ENCODE peak calls at places on chromosomes 3 and 15, in eight cellular contexts. C is ovary, Q is endothelial cell of umbilical vein, F is adrenal gland, S is H1, D is right lobe of liver, U is GM12878, W is stomach. O is an unnamed sample.

GRCh38 chr15:92377083-92377789 is 16.4 kb upstream of the ST8SIA2 start:
- DNase-seq in Q (no peak), U (no peak), W (no peak), F (no peak), S (no peak), D (no peak), C (no peak), O (no peak)

GRCh38 chr3:110795163-110795562 is 276.5 kb upstream of the NECTIN3 start:
- DNase-seq in U (no peak), F (no peak), Q (no peak), W (no peak), S (no peak), C (no peak), D (no peak), O (no peak)

GRCh38 chr3:107969994-107970896 is 120.6 kb downstream of the CD47 start:
- DNase-seq in Q (peak; percentile 92), C (no peak), U (no peak), F (no peak), W (no peak), D (no peak), S (no peak), O (peak; percentile 36)

GRCh38 chr15:31352911-31353811 is 26.5 kb downstream of the KLF13 start:
- DNase-seq in C (peak; percentile 52), Q (peak; percentile 90), U (peak; percentile 83), S (no peak), W (peak; percentile 67), D (no peak), F (peak; percentile 85), O (no peak)

GRCh38 chr3:97421565-97421964 is 343.0 kb upstream of the ARL6 start:
- DNase-seq in D (no peak), C (no peak), S (no peak), Q (no peak), U (no peak), W (no peak), F (no peak), O (no peak)

GRCh38 chr3:151838574-151839312 is 24.8 kb downstream of the AADAC start:
- DNase-seq in F (peak; percentile 68), C (peak; percentile 36), W (peak; percentile 61), U (peak; percentile 2), D (no peak), S (no peak), Q (peak; percentile 74), O (peak; percentile 65)

GRCh38 chr3:126358038-126358815 is 1.0 kb upstream of the KLF15 start:
- DNase-seq in W (no peak), U (no peak), D (peak; percentile 64), S (peak; percentile 75), C (no peak), Q (no peak), F (no peak), O (peak; percentile 20)

GRCh38 chr15:56293495-56294292 is 50.0 kb upstream of the RFX7 start:
- DNase-seq in S (no peak), Q (no peak), D (no peak), W (no peak), C (no peak), F (no peak), U (no peak), O (no peak)

GRCh38 chr3:76482510-76482909 is 557.4 kb upstream of the ROBO2 start:
- DNase-seq in S (no peak), C (no peak), W (no peak), Q (no peak), D (no peak), U (no peak), F (no peak), O (no peak)

GRCh38 chr15:88648357-88649214 is 9.8 kb downstream of the ISG20 start:
- DNase-seq in Q (no peak), W (peak; percentile 79), F (peak; percentile 50), D (peak; percentile 80), S (peak; percentile 36), U (no peak), C (no peak), O (no peak)

GRCh38 chr15:83380682-83381081 is 66.5 kb upstream of the SH3GL3 start:
- DNase-seq in W (no peak), D (peak; percentile 55), Q (peak; percentile 34), F (peak; percentile 19), U (peak; percentile 13), S (no peak), C (no peak), O (peak; percentile 58)

GRCh38 chr15:59232476-59232875 is 25.8 kb downstream of the LDHAL6B start:
- DNase-seq in W (no peak), C (no peak), Q (peak; percentile 96), D (no peak), S (no peak), U (no peak), F (no peak), O (no peak)

GRCh38 chr15:63203451-63204090 is 14.2 kb downstream of the RAB8B start:
- DNase-seq in S (no peak), U (no peak), W (no peak), F (no peak), C (no peak), D (no peak), Q (no peak), O (no peak)

DNA sequence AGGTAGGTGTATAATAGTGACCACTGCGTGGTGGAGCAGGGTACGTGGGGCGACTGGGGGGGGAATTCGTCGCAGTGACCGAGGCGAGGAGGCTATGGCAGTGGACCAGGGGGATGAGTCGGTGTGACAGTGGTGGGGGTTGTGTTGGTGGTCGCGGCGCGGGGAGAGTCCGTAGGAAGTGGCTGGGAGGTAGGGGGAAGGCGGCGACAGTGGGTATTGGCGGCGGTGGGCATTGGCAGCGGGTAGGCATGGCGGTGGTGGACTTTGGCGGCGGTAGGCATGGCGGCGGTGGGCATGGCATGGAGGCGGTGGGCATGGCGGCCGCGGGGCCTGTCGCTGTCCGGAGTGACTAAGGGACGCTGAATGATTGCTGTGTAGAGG is 752 bp downstream of the SNRPN start:
- DNase-seq in Q (no peak), F (peak; percentile 14), W (no peak), C (peak; percentile 11), U (no peak), S (peak; percentile 40), D (peak; percentile 24), O (no peak)
- TF ChIP-seq POLR2A in Q (no peak), F (no peak), W (no peak), C (no peak), U (no peak), S (no peak), D (no peak), O (no peak)

DNA sequence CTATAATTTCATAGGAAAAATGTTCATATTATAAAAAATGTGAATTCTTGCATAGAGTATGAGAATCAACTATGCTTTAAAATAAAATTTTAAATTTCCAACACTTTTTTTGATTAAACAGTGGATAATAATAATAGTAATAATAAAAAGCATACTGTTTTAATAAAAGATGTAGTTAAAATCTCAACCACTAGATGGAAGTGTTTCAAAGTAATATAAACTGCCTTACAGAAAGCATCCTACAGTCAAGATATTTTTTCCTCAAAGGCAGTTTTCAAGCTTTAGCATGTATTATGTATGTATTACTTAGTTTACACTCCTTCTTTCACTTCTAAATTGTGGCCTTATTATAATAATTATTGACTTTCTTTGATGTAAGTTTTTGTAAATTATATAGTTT is 217.5 kb downstream of the CHL1 start:
- DNase-seq in Q (no peak), W (no peak), D (no peak), S (no peak), U (no peak), C (no peak), F (no peak), O (no peak)
- TF ChIP-seq CTCF in Q (no peak), W (no peak), D (peak; percentile 45), S (no peak), U (no peak), C (no peak), F (peak; percentile 20), O (peak; percentile 41)

GRCh38 chr3:128229077-128229837 is 76.0 kb downstream of the EEFSEC start:
- DNase-seq in D (no peak), S (no peak), F (no peak), C (peak; percentile 49), Q (no peak), U (no peak), W (no peak), O (no peak)
- H3K27ac ChIP-seq in D (no peak overlapping the region), S (no peak overlapping the region), F (no peak overlapping the region), C (peak overlapping the region; percentile 69), Q (no peak overlapping the region), U (no peak overlapping the region), W (peak overlapping the region; percentile 38), O (no peak overlapping the region)

DNA sequence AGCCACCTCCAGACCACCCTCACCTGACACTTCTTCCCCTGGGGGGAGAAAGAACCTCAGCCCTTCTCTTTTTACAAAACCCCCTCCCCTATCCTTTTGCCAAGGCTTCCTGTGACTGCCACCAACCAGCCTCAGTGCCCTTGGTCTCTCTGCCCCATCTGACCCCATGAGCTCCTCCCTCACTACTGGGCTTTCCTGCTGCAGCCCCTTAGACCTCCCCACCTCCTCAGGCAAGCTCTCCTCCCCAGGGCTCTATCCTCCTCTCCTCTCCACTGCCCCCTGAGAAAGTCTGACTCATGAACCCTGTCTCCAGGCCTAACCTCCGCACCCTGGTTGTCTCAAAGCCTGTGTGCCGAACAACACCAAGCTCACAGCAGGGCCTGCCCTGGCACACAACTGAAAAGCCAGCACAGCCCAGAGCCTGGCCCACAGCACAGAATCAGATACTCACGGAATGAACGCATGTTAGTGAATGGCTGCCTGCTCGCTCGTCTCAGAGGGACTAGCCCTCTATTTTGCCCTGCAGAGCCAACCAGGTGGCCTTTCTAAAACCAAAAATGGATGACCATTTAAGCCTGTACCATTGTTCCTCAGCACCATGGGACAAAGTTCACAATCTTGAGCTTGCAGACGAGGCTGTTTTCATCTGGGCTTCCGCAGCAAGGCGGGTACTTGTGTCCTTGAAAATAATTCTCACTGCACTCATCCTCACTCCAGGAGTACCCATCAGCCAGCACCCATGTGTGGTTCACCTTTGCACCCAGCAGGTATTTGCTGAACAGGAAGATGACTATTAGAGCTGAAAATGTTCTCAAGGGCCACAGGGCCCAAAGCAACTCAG is 1.7 kb downstream of the CHDH start:
- DNase-seq in S (no peak), W (peak; percentile 49), F (no peak), D (no peak), C (no peak), U (no peak), Q (no peak), O (no peak)
- TF ChIP-seq POLR2A in S (no peak), W (no peak), F (no peak), D (no peak), C (no peak), U (no peak), Q (no peak), O (no peak)

GRCh38 chr15:80059786-80060489 is 462 bp downstream of the ZFAND6 start:
- DNase-seq in F (peak; percentile 45), D (no peak), S (no peak), Q (peak; percentile 58), W (peak; percentile 45), C (no peak), U (no peak), O (peak; percentile 39)
- TF ChIP-seq CTCF in F (no peak), D (no peak), S (no peak), Q (no peak), W (no peak), C (no peak), U (no peak), O (no peak)

DNA sequence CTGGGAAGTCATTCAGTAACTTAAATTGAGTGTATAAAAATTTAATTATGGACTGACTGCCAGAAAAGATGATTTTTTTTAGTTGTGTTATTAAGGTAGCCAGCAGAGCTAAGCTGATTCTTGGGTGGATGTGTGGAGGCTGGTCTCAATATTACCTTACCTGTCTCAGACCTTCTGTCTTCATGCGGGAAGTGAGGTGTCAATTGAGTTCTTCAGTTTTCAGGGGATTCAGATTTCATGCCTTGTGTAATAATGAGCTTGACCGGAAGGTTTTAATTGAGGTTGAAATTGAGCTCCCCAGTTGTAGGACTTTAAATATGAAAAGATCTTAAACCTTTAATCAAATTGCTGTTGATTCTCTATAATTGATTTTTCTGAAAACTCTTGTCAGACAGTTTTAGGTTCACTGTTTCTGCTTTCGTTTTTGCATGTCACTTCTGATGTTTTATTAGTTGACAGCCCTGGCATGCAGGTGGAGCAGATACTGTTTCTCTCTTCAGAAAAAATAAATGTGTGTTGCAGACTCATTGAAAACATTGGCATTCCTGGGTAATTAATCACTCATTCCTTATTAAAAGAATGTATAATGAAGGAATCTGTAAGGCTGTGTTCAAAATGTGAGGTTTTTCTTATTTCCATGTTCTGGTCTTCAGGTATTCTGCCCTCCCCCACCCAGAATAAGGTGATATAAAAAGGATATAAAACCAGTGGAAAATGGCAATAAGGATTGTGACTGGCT is 54.5 kb downstream of the PSMD6 start:
- DNase-seq in S (no peak), W (no peak), U (no peak), C (no peak), Q (no peak), F (no peak), D (no peak), O (no peak)
- H3K27ac ChIP-seq in S (no peak overlapping the region), W (peak overlapping the region; percentile 79), U (peak overlapping the region; percentile 58), C (no peak overlapping the region), Q (no peak overlapping the region), F (no peak overlapping the region), D (peak overlapping the region; percentile 73), O (peak overlapping the region; percentile 16)